ENCODE peak calls at places on chromosomes 4 and X, in eight cellular contexts. One of them, this sample, is unnamed.

GRCh38 chrX:252421-253291 is 28.5 kb upstream of the PLCXD1 start:
- DNase-seq in ovary: no peak
- DNase-seq in astrocyte of the spinal cord: no peak
- DNase-seq in K562: no peak
- DNase-seq in occipital lobe: no peak
- DNase-seq in C1 segment of cervical spinal cord: no peak
- DNase-seq in NCI-H748 treated with DMSO at 0.1 percent for 48 hours: no peak
- DNase-seq in NCI-H1930: no peak
- DNase-seq in this sample: no peak

GRCh38 chr4:2574863-2575262 is 38.4 kb downstream of the FAM193A start:
- DNase-seq in K562: no peak
- DNase-seq in ovary: no peak
- DNase-seq in astrocyte of the spinal cord: no peak
- DNase-seq in C1 segment of cervical spinal cord: no peak
- DNase-seq in occipital lobe: no peak
- DNase-seq in NCI-H1930: no peak
- DNase-seq in NCI-H748 treated with DMSO at 0.1 percent for 48 hours: no peak
- DNase-seq in this sample: no peak

GRCh38 chr4:174265917-174266316 is 17.6 kb downstream of the FBXO8 start:
- DNase-seq in occipital lobe: no peak
- DNase-seq in K562: no peak
- DNase-seq in astrocyte of the spinal cord: no peak
- DNase-seq in NCI-H748 treated with DMSO at 0.1 percent for 48 hours: peak
- DNase-seq in C1 segment of cervical spinal cord: no peak
- DNase-seq in ovary: no peak
- DNase-seq in NCI-H1930: peak
- DNase-seq in this sample: no peak

GRCh38 chrX:146615807-146616206 is 193.8 kb upstream of the CXorf51B start:
- DNase-seq in NCI-H1930: no peak
- DNase-seq in astrocyte of the spinal cord: no peak
- DNase-seq in ovary: no peak
- DNase-seq in NCI-H748 treated with DMSO at 0.1 percent for 48 hours: no peak
- DNase-seq in K562: no peak
- DNase-seq in C1 segment of cervical spinal cord: no peak
- DNase-seq in occipital lobe: no peak
- DNase-seq in this sample: no peak

GRCh38 chr4:149158852-149159251 is 656.8 kb downstream of the IQCM start:
- DNase-seq in astrocyte of the spinal cord: no peak
- DNase-seq in NCI-H748 treated with DMSO at 0.1 percent for 48 hours: no peak
- DNase-seq in ovary: no peak
- DNase-seq in occipital lobe: no peak
- DNase-seq in K562: no peak
- DNase-seq in C1 segment of cervical spinal cord: no peak
- DNase-seq in NCI-H1930: no peak
- DNase-seq in this sample: no peak

GRCh38 chr4:6926081-6926480 is 16.5 kb downstream of the TBC1D14 start:
- DNase-seq in ovary: no peak
- DNase-seq in K562: no peak
- DNase-seq in NCI-H748 treated with DMSO at 0.1 percent for 48 hours: no peak
- DNase-seq in astrocyte of the spinal cord: no peak
- DNase-seq in NCI-H1930: no peak
- DNase-seq in C1 segment of cervical spinal cord: no peak
- DNase-seq in occipital lobe: no peak
- DNase-seq in this sample: no peak

GRCh38 chr4:72314869-72315268 is 254.2 kb downstream of the ADAMTS3 start:
- DNase-seq in astrocyte of the spinal cord: peak
- DNase-seq in K562: no peak
- DNase-seq in ovary: no peak
- DNase-seq in NCI-H748 treated with DMSO at 0.1 percent for 48 hours: no peak
- DNase-seq in C1 segment of cervical spinal cord: no peak
- DNase-seq in NCI-H1930: no peak
- DNase-seq in occipital lobe: no peak
- DNase-seq in this sample: no peak

GRCh38 chr4:7863911-7864681 is 75.6 kb downstream of the AFAP1 start:
- DNase-seq in NCI-H748 treated with DMSO at 0.1 percent for 48 hours: no peak
- DNase-seq in occipital lobe: no peak
- DNase-seq in ovary: no peak
- DNase-seq in C1 segment of cervical spinal cord: no peak
- DNase-seq in K562: peak
- DNase-seq in NCI-H1930: no peak
- DNase-seq in astrocyte of the spinal cord: no peak
- DNase-seq in this sample: no peak

GRCh38 chr4:163331629-163332360 is 601 bp downstream of the NPY1R start:
- DNase-seq in ovary: peak
- DNase-seq in occipital lobe: peak
- DNase-seq in C1 segment of cervical spinal cord: no peak
- DNase-seq in K562: no peak
- DNase-seq in NCI-H1930: no peak
- DNase-seq in NCI-H748 treated with DMSO at 0.1 percent for 48 hours: no peak
- DNase-seq in astrocyte of the spinal cord: peak
- DNase-seq in this sample: no peak

GRCh38 chrX:109409181-109409580 is 72.7 kb downstream of the GUCY2F start:
- DNase-seq in K562: no peak
- DNase-seq in C1 segment of cervical spinal cord: no peak
- DNase-seq in NCI-H1930: no peak
- DNase-seq in NCI-H748 treated with DMSO at 0.1 percent for 48 hours: no peak
- DNase-seq in astrocyte of the spinal cord: no peak
- DNase-seq in occipital lobe: no peak
- DNase-seq in ovary: no peak
- DNase-seq in this sample: no peak

GRCh38 chr4:106358899-106359298 is 9.7 kb downstream of the GIMD1 start:
- DNase-seq in NCI-H1930: no peak
- DNase-seq in K562: no peak
- DNase-seq in C1 segment of cervical spinal cord: no peak
- DNase-seq in NCI-H748 treated with DMSO at 0.1 percent for 48 hours: no peak
- DNase-seq in astrocyte of the spinal cord: peak
- DNase-seq in ovary: no peak
- DNase-seq in occipital lobe: no peak
- DNase-seq in this sample: no peak

GRCh38 chr4:156390599-156391296 is 437.1 kb upstream of the CTSO start:
- DNase-seq in NCI-H748 treated with DMSO at 0.1 percent for 48 hours: no peak
- DNase-seq in ovary: no peak
- DNase-seq in NCI-H1930: no peak
- DNase-seq in astrocyte of the spinal cord: peak
- DNase-seq in K562: no peak
- DNase-seq in occipital lobe: no peak
- DNase-seq in C1 segment of cervical spinal cord: no peak
- DNase-seq in this sample: no peak

GRCh38 chrX:149881081-149881711 is at the start of gene MAGEA8:
- DNase-seq in astrocyte of the spinal cord: no peak
- DNase-seq in NCI-H1930: no peak
- DNase-seq in NCI-H748 treated with DMSO at 0.1 percent for 48 hours: no peak
- DNase-seq in K562: peak
- DNase-seq in occipital lobe: no peak
- DNase-seq in C1 segment of cervical spinal cord: no peak
- DNase-seq in ovary: no peak
- DNase-seq in this sample: no peak

GRCh38 chr4:12120968-12121367 is 692.3 kb upstream of the HS3ST1 start:
- DNase-seq in occipital lobe: no peak
- DNase-seq in NCI-H1930: no peak
- DNase-seq in K562: no peak
- DNase-seq in NCI-H748 treated with DMSO at 0.1 percent for 48 hours: peak
- DNase-seq in C1 segment of cervical spinal cord: no peak
- DNase-seq in astrocyte of the spinal cord: no peak
- DNase-seq in ovary: no peak
- DNase-seq in this sample: no peak

GRCh38 chrX:120741452-120741851 is 111.6 kb upstream of the C1GALT1C1 start:
- DNase-seq in NCI-H748 treated with DMSO at 0.1 percent for 48 hours: no peak
- DNase-seq in NCI-H1930: no peak
- DNase-seq in astrocyte of the spinal cord: no peak
- DNase-seq in ovary: no peak
- DNase-seq in K562: no peak
- DNase-seq in C1 segment of cervical spinal cord: no peak
- DNase-seq in occipital lobe: no peak
- DNase-seq in this sample: no peak

GRCh38 chrX:6778547-6779231 is 243.8 kb upstream of the VCX3A start:
- DNase-seq in K562: no peak
- DNase-seq in astrocyte of the spinal cord: no peak
- DNase-seq in C1 segment of cervical spinal cord: no peak
- DNase-seq in occipital lobe: peak
- DNase-seq in NCI-H748 treated with DMSO at 0.1 percent for 48 hours: no peak
- DNase-seq in NCI-H1930: no peak
- DNase-seq in ovary: no peak
- DNase-seq in this sample: no peak

GRCh38 chrX:82342531-82342930 is 1140.6 kb downstream of the SH3BGRL start:
- DNase-seq in ovary: no peak
- DNase-seq in astrocyte of the spinal cord: no peak
- DNase-seq in C1 segment of cervical spinal cord: no peak
- DNase-seq in K562: no peak
- DNase-seq in NCI-H1930: no peak
- DNase-seq in occipital lobe: no peak
- DNase-seq in NCI-H748 treated with DMSO at 0.1 percent for 48 hours: no peak
- DNase-seq in this sample: no peak

This sample was measured in CMK.